ENCODE peak calls at places on chromosomes 5 and 9, in five cellular contexts. W is NT2/D1; U is Calu3; V is foreskin keratinocyte; K is natural killer cell treated with Interleukin-12 subunit alpha and Interleukin-12 subunit beta and Interleukin-15 and Interleukin-18, amount 100 ng/mL, for 72 hours. X is an unnamed sample.

GRCh38 chr5:150626853-150627276 is 13.6 kb upstream of the SYNPO start:
- DNase-seq in W (no peak), U (no peak), K (no peak), V (peak; percentile 87), X (no peak)

GRCh38 chr5:14161825-14162556 is 18.8 kb downstream of the TRIO start:
- DNase-seq in V (no peak), K (no peak), W (no peak), U (no peak), X (no peak)

GRCh38 chr9:5624655-5625054 is 4.3 kb upstream of the RIC1 start:
- DNase-seq in K (no peak), U (no peak), V (no peak), W (no peak), X (no peak)

GRCh38 chr5:170569101-170569500 is 65.3 kb downstream of the KCNIP1 start:
- DNase-seq in K (no peak), U (no peak), W (no peak), V (no peak), X (no peak)

GRCh38 chr5:132559661-132560060 is 2.9 kb downstream of the RAD50 start:
- DNase-seq in V (no peak), K (no peak), W (no peak), U (no peak), X (no peak)

GRCh38 chr5:130885718-130886117 is 279.3 kb downstream of the HINT1 start:
- DNase-seq in K (no peak), V (no peak), U (no peak), W (no peak), X (no peak)

GRCh38 chr9:125966959-125967711 is 220.0 kb downstream of the PBX3 start:
- DNase-seq in V (no peak), W (no peak), U (no peak), K (no peak), X (no peak)

GRCh38 chr9:120770923-120771322 is 22.3 kb downstream of the FBXW2 start:
- DNase-seq in V (no peak), K (no peak), U (no peak), W (no peak), X (no peak)

GRCh38 chr5:125198270-125198974 is 452.0 kb upstream of the ZNF608 start:
- DNase-seq in W (no peak), U (peak; percentile 42), K (no peak), V (peak; percentile 32), X (peak; percentile 9)

GRCh38 chr9:127081250-127082185 is 40.9 kb downstream of the ANGPTL2 start:
- DNase-seq in W (no peak), V (no peak), U (no peak), K (no peak), X (no peak)